ENCODE peak calls at places on chromosomes 1 and 21, in eight cellular contexts. T is IMR-90; V is cardiac muscle cell; F is stimulated activated CD8-positive, alpha-beta memory T cell treated with anti-CD3 and anti-CD28 coated beads, Interleukin-4, amount 100 ng/mL, for 1 hour; E is RWPE1; K is GM10248; L is Right ventricle myocardium inferior; Z is left lobe of liver. B is an unnamed sample.

GRCh38 chr1:91020486-91020885 is 1.3 kb downstream of the ZNF644 start:
- DNase-seq in E (no peak), K (no peak), Z (no peak), V (no peak), L (no peak), F (no peak), T (peak; percentile 19), B (no peak)

GRCh38 chr1:210132582-210132981 is 100.0 kb upstream of the SERTAD4 start:
- DNase-seq in V (peak; percentile 77), F (no peak), L (no peak), K (no peak), E (peak; percentile 24), Z (no peak), T (peak; percentile 40), B (no peak)

GRCh38 chr1:25971044-25971881 is 26.6 kb downstream of the PAFAH2 start:
- DNase-seq in L (no peak), V (no peak), Z (no peak), T (peak; percentile 6), F (no peak), K (peak; percentile 65), E (no peak), B (no peak)

GRCh38 chr1:220887868-220888664 is 8.8 kb downstream of the HLX start:
- DNase-seq in V (no peak), E (no peak), K (no peak), Z (peak; percentile 44), T (no peak), L (no peak), F (no peak), B (no peak)

GRCh38 chr1:55230654-55231053 is 15.5 kb upstream of the USP24 start:
- DNase-seq in L (no peak), E (no peak), K (no peak), F (no peak), T (no peak), Z (no peak), V (no peak), B (no peak)

GRCh38 chr1:89089962-89090361 is 25.0 kb upstream of the GBP1 start:
- DNase-seq in F (no peak), E (no peak), K (no peak), Z (no peak), T (no peak), V (no peak), L (no peak), B (no peak)

GRCh38 chr1:34868230-34869049 is 8.9 kb upstream of the SMIM12 start:
- DNase-seq in F (no peak), V (no peak), T (no peak), E (no peak), L (no peak), K (no peak), Z (no peak), B (no peak)

GRCh38 chr1:179825798-179826460 is 51.7 kb downstream of the TOR1AIP2 start:
- DNase-seq in Z (peak; percentile 29), L (no peak), F (no peak), V (no peak), T (no peak), E (no peak), K (no peak), B (no peak)

GRCh38 chr1:39689214-39689613 is 2.0 kb downstream of the HPCAL4 start:
- DNase-seq in F (no peak), E (no peak), V (no peak), L (no peak), Z (no peak), K (no peak), T (no peak), B (no peak)

GRCh38 chr1:28428990-28429520 is 59.5 kb downstream of the PHACTR4 start:
- DNase-seq in T (no peak), L (no peak), K (no peak), F (no peak), E (no peak), V (no peak), Z (no peak), B (no peak)

GRCh38 chr1:22241811-22242210 is 98.9 kb upstream of the WNT4 start:
- DNase-seq in L (no peak), F (no peak), E (no peak), V (no peak), K (no peak), T (no peak), Z (no peak), B (no peak)

GRCh38 chr1:96144636-96145035 is 576.9 kb upstream of the PTBP2 start:
- DNase-seq in V (no peak), E (no peak), L (no peak), F (no peak), K (no peak), T (no peak), Z (no peak), B (no peak)

GRCh38 chr1:201025571-201026002 is 2.1 kb upstream of the KIF21B start:
- DNase-seq in L (no peak), T (peak; percentile 79), F (no peak), V (peak; percentile 30), Z (no peak), E (no peak), K (peak; percentile 47), B (no peak)

GRCh38 chr1:234611153-234611798 is 1.3 kb upstream of the IRF2BP2 start:
- DNase-seq in F (no peak), T (peak; percentile 83), E (no peak), K (peak; percentile 62), Z (no peak), L (no peak), V (peak; percentile 74), B (peak; percentile 40)

GRCh38 chr1:226903819-226904710 is 33.6 kb downstream of the PSEN2 start:
- DNase-seq in V (no peak), T (peak; percentile 73), E (no peak), K (no peak), Z (no peak), F (no peak), L (no peak), B (no peak)

GRCh38 chr1:215667796-215668195 is 100.7 kb downstream of the KCTD3 start:
- DNase-seq in Z (no peak), L (no peak), V (no peak), K (no peak), T (no peak), F (no peak), E (no peak), B (no peak)

GRCh38 chr1:94553323-94553730 is 11.8 kb upstream of the F3 start:
- DNase-seq in V (no peak), K (no peak), Z (no peak), E (no peak), L (no peak), F (no peak), T (peak; percentile 65), B (no peak)

GRCh38 chr1:159187647-159188374 is 16.4 kb downstream of the CADM3 start:
- DNase-seq in V (peak; percentile 23), Z (no peak), F (no peak), L (no peak), T (no peak), K (no peak), E (no peak), B (no peak)

GRCh38 chr21:41566500-41567014 is 58.6 kb upstream of the TMPRSS2 start:
- DNase-seq in E (no peak), L (no peak), F (no peak), K (no peak), V (no peak), T (no peak), Z (no peak), B (no peak)